ENCODE peak calls at places on chromosomes 6 and 20, in seven cellular contexts. One of them, this sample, is unnamed.

GRCh38 chr6:114354482-114354881 is 11.7 kb upstream of the HS3ST5 start:
- DNase-seq in activated CD4-positive, CD25-positive, alpha-beta regulatory T cell: no peak
- DNase-seq in GM19239: no peak
- DNase-seq in uterus: no peak
- DNase-seq in psoas muscle: no peak
- DNase-seq in NCI-H2029: no peak
- DNase-seq in AG10803: no peak
- DNase-seq in this sample: no peak

GRCh38 chr6:4703367-4703766 is 72.8 kb upstream of the CDYL start:
- DNase-seq in activated CD4-positive, CD25-positive, alpha-beta regulatory T cell: no peak
- DNase-seq in GM19239: no peak
- DNase-seq in uterus: no peak
- DNase-seq in psoas muscle: no peak
- DNase-seq in NCI-H2029: no peak
- DNase-seq in AG10803: peak; percentile 9
- DNase-seq in this sample: no peak

GRCh38 chr20:46058656-46059281 is 29.8 kb downstream of the SLC12A5 start:
- DNase-seq in activated CD4-positive, CD25-positive, alpha-beta regulatory T cell: no peak
- DNase-seq in GM19239: no peak
- DNase-seq in uterus: no peak
- DNase-seq in psoas muscle: no peak
- DNase-seq in NCI-H2029: no peak
- DNase-seq in AG10803: no peak
- DNase-seq in this sample: no peak

GRCh38 chr20:50304883-50305635 is 114.4 kb downstream of the CEBPB start:
- DNase-seq in activated CD4-positive, CD25-positive, alpha-beta regulatory T cell: no peak
- DNase-seq in GM19239: no peak
- DNase-seq in uterus: peak; percentile 95
- DNase-seq in psoas muscle: peak; percentile 96
- DNase-seq in NCI-H2029: no peak
- DNase-seq in AG10803: peak; percentile 99
- DNase-seq in this sample: peak; percentile 79

GRCh38 chr20:53767206-53767924 is 173.7 kb upstream of the ZNF217 start:
- DNase-seq in activated CD4-positive, CD25-positive, alpha-beta regulatory T cell: no peak
- DNase-seq in GM19239: peak; percentile 28
- DNase-seq in uterus: no peak
- DNase-seq in psoas muscle: no peak
- DNase-seq in NCI-H2029: no peak
- DNase-seq in AG10803: no peak
- DNase-seq in this sample: no peak

GRCh38 chr20:58818585-58819285 is 32.0 kb downstream of the GNAS-AS1 start:
- DNase-seq in activated CD4-positive, CD25-positive, alpha-beta regulatory T cell: no peak
- DNase-seq in GM19239: no peak
- DNase-seq in uterus: no peak
- DNase-seq in psoas muscle: no peak
- DNase-seq in NCI-H2029: no peak
- DNase-seq in AG10803: peak; percentile 93
- DNase-seq in this sample: no peak

GRCh38 chr6:72760130-72760793 is 138.4 kb downstream of the KCNQ5 start:
- DNase-seq in activated CD4-positive, CD25-positive, alpha-beta regulatory T cell: no peak
- DNase-seq in GM19239: no peak
- DNase-seq in uterus: no peak
- DNase-seq in psoas muscle: no peak
- DNase-seq in NCI-H2029: peak; percentile 48
- DNase-seq in AG10803: no peak
- DNase-seq in this sample: no peak

GRCh38 chr20:10537850-10538480 is 102.9 kb downstream of the SLX4IP start:
- DNase-seq in activated CD4-positive, CD25-positive, alpha-beta regulatory T cell: no peak
- DNase-seq in GM19239: no peak
- DNase-seq in uterus: no peak
- DNase-seq in psoas muscle: no peak
- DNase-seq in NCI-H2029: no peak
- DNase-seq in AG10803: peak; percentile 46
- DNase-seq in this sample: no peak

GRCh38 chr6:66772785-66773184 is 1065.8 kb upstream of the EYS start:
- DNase-seq in activated CD4-positive, CD25-positive, alpha-beta regulatory T cell: no peak
- DNase-seq in GM19239: no peak
- DNase-seq in uterus: peak; percentile 14
- DNase-seq in psoas muscle: no peak
- DNase-seq in NCI-H2029: no peak
- DNase-seq in AG10803: no peak
- DNase-seq in this sample: no peak

GRCh38 chr6:133502451-133503259 is 261.5 kb downstream of the EYA4 start:
- DNase-seq in activated CD4-positive, CD25-positive, alpha-beta regulatory T cell: no peak
- DNase-seq in GM19239: no peak
- DNase-seq in uterus: no peak
- DNase-seq in psoas muscle: peak; percentile 58
- DNase-seq in NCI-H2029: no peak
- DNase-seq in AG10803: peak; percentile 98
- DNase-seq in this sample: no peak